ENCODE peak calls at places on chromosomes 7 and 10, in four cellular contexts. One of them, this sample, is unnamed. For H3K4me1, the result is how much of the 10 kb centered on the place peaks cover.

GRCh38 chr7:78020874-78021249 is 222.3 kb downstream of the PHTF2 start:
- DNase-seq in Karpas-422: no peak
- DNase-seq in A549: no peak
- DNase-seq in CD4-positive, CD25-positive, alpha-beta regulatory T cell: no peak
- DNase-seq in this sample: no peak

GRCh38 chr10:108582387-108582786 is 1340.9 kb downstream of the XPNPEP1 start:
- DNase-seq in Karpas-422: no peak
- DNase-seq in A549: no peak
- DNase-seq in CD4-positive, CD25-positive, alpha-beta regulatory T cell: no peak
- DNase-seq in this sample: no peak

GRCh38 chr10:50929670-50930069 is 44.2 kb upstream of the A1CF start:
- DNase-seq in Karpas-422: no peak
- DNase-seq in A549: no peak
- DNase-seq in CD4-positive, CD25-positive, alpha-beta regulatory T cell: no peak
- DNase-seq in this sample: no peak

GRCh38 chr7:103499976-103500375 is 54.0 kb upstream of the SLC26A5 start:
- DNase-seq in Karpas-422: no peak
- DNase-seq in A549: no peak
- DNase-seq in CD4-positive, CD25-positive, alpha-beta regulatory T cell: no peak
- DNase-seq in this sample: no peak

GRCh38 chr7:140418653-140419052 is 14.8 kb downstream of the RAB19 start:
- DNase-seq in Karpas-422: no peak
- DNase-seq in A549: no peak
- DNase-seq in CD4-positive, CD25-positive, alpha-beta regulatory T cell: no peak
- DNase-seq in this sample: no peak

GRCh38 chr7:136400877-136401276 is 423.7 kb upstream of the MTPN start:
- DNase-seq in Karpas-422: no peak
- DNase-seq in A549: no peak
- DNase-seq in CD4-positive, CD25-positive, alpha-beta regulatory T cell: no peak
- DNase-seq in this sample: no peak

GRCh38 chr7:137981668-137982067 is 20.2 kb downstream of the CREB3L2 start:
- DNase-seq in Karpas-422: no peak
- DNase-seq in A549: no peak
- DNase-seq in CD4-positive, CD25-positive, alpha-beta regulatory T cell: no peak
- DNase-seq in this sample: no peak

GRCh38 chr7:68800316-68800715 is 798.0 kb upstream of the AUTS2 start:
- DNase-seq in Karpas-422: no peak
- DNase-seq in A549: no peak
- DNase-seq in CD4-positive, CD25-positive, alpha-beta regulatory T cell: no peak
- DNase-seq in this sample: no peak

GRCh38 chr10:117960345-117960744 is 86.4 kb downstream of the RAB11FIP2 start:
- DNase-seq in Karpas-422: no peak
- DNase-seq in A549: no peak
- DNase-seq in CD4-positive, CD25-positive, alpha-beta regulatory T cell: no peak
- DNase-seq in this sample: no peak

GRCh38 chr10:86868353-86868752 is 89.1 kb downstream of the MMRN2 start:
- DNase-seq in Karpas-422: no peak
- DNase-seq in A549: no peak
- DNase-seq in CD4-positive, CD25-positive, alpha-beta regulatory T cell: no peak
- DNase-seq in this sample: peak

GRCh38 chr10:59435707-59436106 is 73.4 kb upstream of the FAM13C start:
- DNase-seq in Karpas-422: no peak
- DNase-seq in A549: no peak
- DNase-seq in CD4-positive, CD25-positive, alpha-beta regulatory T cell: no peak
- DNase-seq in this sample: no peak

GRCh38 chr7:144481863-144482262 is 78.4 kb upstream of the NOBOX start:
- DNase-seq in Karpas-422: no peak
- DNase-seq in A549: no peak
- DNase-seq in CD4-positive, CD25-positive, alpha-beta regulatory T cell: no peak
- DNase-seq in this sample: no peak

GRCh38 chr7:45921381-45921698 is 268 bp upstream of the IGFBP3 start:
- DNase-seq in Karpas-422: no peak
- DNase-seq in A549: no peak
- DNase-seq in CD4-positive, CD25-positive, alpha-beta regulatory T cell: no peak
- DNase-seq in this sample: no peak

GRCh38 chr7:45923818-45924217 is 2.7 kb upstream of the IGFBP3 start:
- DNase-seq in Karpas-422: no peak
- DNase-seq in A549: no peak
- DNase-seq in CD4-positive, CD25-positive, alpha-beta regulatory T cell: no peak
- DNase-seq in this sample: no peak

GRCh38 chr7:45921699-45922519 is 837 bp upstream of the IGFBP3 start:
- DNase-seq in Karpas-422: no peak
- DNase-seq in A549: peak
- DNase-seq in CD4-positive, CD25-positive, alpha-beta regulatory T cell: no peak
- DNase-seq in this sample: peak

GRCh38 chr7:45923290-45923689 is 2.2 kb upstream of the IGFBP3 start:
- DNase-seq in Karpas-422: peak
- DNase-seq in A549: no peak
- DNase-seq in CD4-positive, CD25-positive, alpha-beta regulatory T cell: peak
- DNase-seq in this sample: peak

GRCh38 chr7:45922810-45923209 is 1.7 kb upstream of the IGFBP3 start:
- DNase-seq in Karpas-422: no peak
- DNase-seq in A549: no peak
- DNase-seq in CD4-positive, CD25-positive, alpha-beta regulatory T cell: peak
- DNase-seq in this sample: no peak
- H3K4me1 ChIP-seq in Karpas-422: under half
- H3K4me1 ChIP-seq in A549: half or more
- H3K4me1 ChIP-seq in CD4-positive, CD25-positive, alpha-beta regulatory T cell: under half
- H3K4me1 ChIP-seq in this sample: under half

DNA sequence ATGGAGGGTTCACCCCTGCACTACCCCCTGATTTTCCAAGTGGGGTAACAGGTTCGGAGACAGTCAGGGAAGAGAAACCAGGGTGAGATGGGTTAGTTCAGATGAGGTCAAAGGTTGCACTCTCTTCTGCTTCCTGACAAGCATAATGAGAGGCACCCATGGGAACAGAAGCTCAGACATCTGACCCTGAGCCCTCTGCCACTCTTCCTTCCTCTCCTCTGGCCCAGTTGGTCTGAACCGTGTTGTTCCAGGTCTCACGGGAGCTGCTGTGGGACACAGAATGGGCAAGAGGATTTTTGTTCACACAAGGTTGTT is 38.4 kb downstream of the DNAJB12 start:
- DNase-seq in Karpas-422: no peak
- DNase-seq in A549: no peak
- DNase-seq in CD4-positive, CD25-positive, alpha-beta regulatory T cell: no peak
- DNase-seq in this sample: no peak
- H3K4me1 ChIP-seq in Karpas-422: under half
- H3K4me1 ChIP-seq in A549: half or more
- H3K4me1 ChIP-seq in CD4-positive, CD25-positive, alpha-beta regulatory T cell: half or more
- H3K4me1 ChIP-seq in this sample: half or more

DNA sequence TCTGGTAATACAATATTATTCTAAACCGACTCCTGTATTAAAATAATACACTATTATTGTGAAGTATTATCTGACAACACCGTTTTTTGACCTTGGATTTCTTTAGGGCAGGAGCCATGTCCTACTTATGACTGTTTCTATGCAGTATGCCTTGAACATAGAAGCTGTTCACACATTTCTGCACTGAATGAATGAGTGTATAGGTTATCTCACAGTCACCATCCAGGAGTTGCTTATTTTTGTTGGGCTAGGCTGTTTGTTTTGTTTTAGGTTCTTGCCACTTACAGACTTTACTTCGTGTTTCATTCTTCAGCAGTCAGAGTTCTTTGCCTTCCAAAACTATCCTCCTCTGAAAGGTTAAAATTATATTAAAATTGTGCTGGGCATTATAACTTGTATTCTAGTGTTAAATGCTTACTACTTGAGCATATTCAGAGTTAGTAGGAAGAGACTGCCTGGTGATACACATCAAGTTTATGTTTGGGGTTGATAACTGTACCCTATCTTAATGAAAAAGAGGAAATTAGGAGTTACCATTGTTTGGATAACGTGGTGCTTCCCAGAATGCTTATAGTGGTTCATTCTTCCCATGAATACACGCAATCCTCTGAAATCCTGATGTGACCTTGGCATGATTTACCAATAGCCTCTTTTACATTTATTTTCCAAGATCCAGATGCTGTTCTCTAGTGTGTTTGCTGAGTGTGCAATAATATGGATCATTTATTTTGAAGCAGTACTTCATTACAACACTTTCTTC is 1.7 kb downstream of the RALA start:
- DNase-seq in Karpas-422: no peak
- DNase-seq in A549: no peak
- DNase-seq in CD4-positive, CD25-positive, alpha-beta regulatory T cell: no peak
- DNase-seq in this sample: no peak
- H3K4me1 ChIP-seq in Karpas-422: half or more
- H3K4me1 ChIP-seq in A549: under half
- H3K4me1 ChIP-seq in CD4-positive, CD25-positive, alpha-beta regulatory T cell: under half
- H3K4me1 ChIP-seq in this sample: under half

DNA sequence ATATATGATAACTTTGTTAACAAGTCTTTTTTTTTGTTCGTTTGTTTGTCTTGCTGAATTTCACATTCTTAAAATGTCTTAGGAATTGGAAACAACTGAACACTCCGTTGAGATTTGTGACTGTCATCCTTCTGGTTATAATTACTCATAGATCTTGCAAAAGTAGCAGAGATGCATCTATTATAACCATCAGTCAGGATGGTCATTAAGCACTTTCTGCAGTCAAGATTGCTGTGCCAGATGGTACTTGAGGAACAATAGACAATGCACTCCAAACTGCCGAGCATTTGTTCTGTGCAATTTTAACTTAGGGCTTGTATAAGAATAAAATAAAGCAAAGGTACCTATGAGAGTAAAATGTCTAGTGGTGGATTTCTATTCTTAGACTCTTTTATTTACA is 710.1 kb upstream of the KCND2 start:
- DNase-seq in Karpas-422: no peak
- DNase-seq in A549: no peak
- DNase-seq in CD4-positive, CD25-positive, alpha-beta regulatory T cell: no peak
- DNase-seq in this sample: no peak
- H3K4me1 ChIP-seq in Karpas-422: under half
- H3K4me1 ChIP-seq in A549: under half
- H3K4me1 ChIP-seq in CD4-positive, CD25-positive, alpha-beta regulatory T cell: under half
- H3K4me1 ChIP-seq in this sample: under half

GRCh38 chr10:102648269-102648888 is 4.1 kb downstream of the TRIM8 start:
- DNase-seq in Karpas-422: peak
- DNase-seq in A549: no peak
- DNase-seq in CD4-positive, CD25-positive, alpha-beta regulatory T cell: no peak
- DNase-seq in this sample: no peak

GRCh38 chr10:102648889-102649752 is 4.8 kb downstream of the TRIM8 start:
- DNase-seq in Karpas-422: peak
- DNase-seq in A549: no peak
- DNase-seq in CD4-positive, CD25-positive, alpha-beta regulatory T cell: peak
- DNase-seq in this sample: peak

GRCh38 chr10:102651455-102652169 is 7.3 kb downstream of the TRIM8 start:
- DNase-seq in Karpas-422: no peak
- DNase-seq in A549: no peak
- DNase-seq in CD4-positive, CD25-positive, alpha-beta regulatory T cell: no peak
- DNase-seq in this sample: no peak

GRCh38 chr10:102650655-102651454 is 6.6 kb downstream of the TRIM8 start:
- DNase-seq in Karpas-422: peak
- DNase-seq in A549: no peak
- DNase-seq in CD4-positive, CD25-positive, alpha-beta regulatory T cell: no peak
- DNase-seq in this sample: no peak

GRCh38 chr10:102649770-102650654 is 5.7 kb downstream of the TRIM8 start:
- DNase-seq in Karpas-422: peak
- DNase-seq in A549: no peak
- DNase-seq in CD4-positive, CD25-positive, alpha-beta regulatory T cell: no peak
- DNase-seq in this sample: no peak
- H3K4me1 ChIP-seq in Karpas-422: half or more
- H3K4me1 ChIP-seq in A549: under half
- H3K4me1 ChIP-seq in CD4-positive, CD25-positive, alpha-beta regulatory T cell: half or more
- H3K4me1 ChIP-seq in this sample: half or more

GRCh38 chr10:4772202-4772570 is 53.8 kb upstream of the AKR1E2 start:
- DNase-seq in Karpas-422: no peak
- DNase-seq in A549: no peak
- DNase-seq in CD4-positive, CD25-positive, alpha-beta regulatory T cell: no peak
- DNase-seq in this sample: no peak
- H3K4me1 ChIP-seq in Karpas-422: under half
- H3K4me1 ChIP-seq in A549: under half
- H3K4me1 ChIP-seq in CD4-positive, CD25-positive, alpha-beta regulatory T cell: under half
- H3K4me1 ChIP-seq in this sample: under half

DNA sequence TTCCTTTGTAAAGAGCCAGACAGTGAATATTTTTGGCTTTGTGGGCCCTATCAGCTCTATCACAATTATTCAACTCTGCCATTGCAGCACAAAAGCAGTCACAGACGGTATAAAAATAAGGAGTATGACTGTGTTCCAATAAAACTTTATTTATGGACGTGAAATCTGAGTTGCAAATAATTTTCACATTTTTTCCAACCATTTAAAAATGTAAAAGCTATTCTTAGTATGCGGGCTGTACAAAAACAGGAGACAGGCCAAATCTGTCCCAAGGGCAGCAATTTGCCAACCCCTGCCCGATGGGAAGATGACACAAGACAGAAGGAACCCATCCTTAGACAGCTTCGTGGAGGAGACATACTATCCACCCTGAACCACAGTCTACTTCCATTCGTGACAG is 23.3 kb downstream of the JAZF1 start:
- DNase-seq in Karpas-422: no peak
- DNase-seq in A549: no peak
- DNase-seq in CD4-positive, CD25-positive, alpha-beta regulatory T cell: no peak
- DNase-seq in this sample: no peak
- H3K4me1 ChIP-seq in Karpas-422: half or more
- H3K4me1 ChIP-seq in A549: under half
- H3K4me1 ChIP-seq in CD4-positive, CD25-positive, alpha-beta regulatory T cell: under half
- H3K4me1 ChIP-seq in this sample: under half

GRCh38 chr10:124705021-124705740 is 39.0 kb downstream of the FAM53B start:
- DNase-seq in Karpas-422: no peak
- DNase-seq in A549: no peak
- DNase-seq in CD4-positive, CD25-positive, alpha-beta regulatory T cell: peak
- DNase-seq in this sample: peak
- H3K4me1 ChIP-seq in Karpas-422: half or more
- H3K4me1 ChIP-seq in A549: under half
- H3K4me1 ChIP-seq in CD4-positive, CD25-positive, alpha-beta regulatory T cell: half or more
- H3K4me1 ChIP-seq in this sample: half or more

GRCh38 chr10:60536529-60537114 is 146.9 kb upstream of the ANK3 start:
- DNase-seq in Karpas-422: no peak
- DNase-seq in A549: no peak
- DNase-seq in CD4-positive, CD25-positive, alpha-beta regulatory T cell: no peak
- DNase-seq in this sample: no peak
- H3K4me1 ChIP-seq in Karpas-422: under half
- H3K4me1 ChIP-seq in A549: under half
- H3K4me1 ChIP-seq in CD4-positive, CD25-positive, alpha-beta regulatory T cell: under half
- H3K4me1 ChIP-seq in this sample: under half

This sample was measured in thyroid gland.